ENCODE peak calls at places on chromosomes 5 and 9, in eight cellular contexts. X, Q, Y, K, R, G, P and C are unnamed samples.

GRCh38 chr9:123359546-123359945 is 3.5 kb downstream of the CRB2 start:
- DNase-seq in X (no peak), Q (no peak), Y (no peak), K (no peak), R (no peak), G (no peak), P (no peak), C (no peak)

GRCh38 chr5:122076669-122077450 is 1.2 kb downstream of the LOX start:
- DNase-seq in X (peak), Q (no peak), Y (no peak), K (peak), R (peak), G (peak), P (peak), C (peak)

GRCh38 chr5:1524799-1525623 is 1.3 kb upstream of the LPCAT1 start:
- DNase-seq in X (no peak), Q (peak), Y (no peak), K (no peak), R (no peak), G (no peak), P (no peak), C (no peak)

GRCh38 chr9:1916676-1917075 is 98.5 kb upstream of the SMARCA2 start:
- DNase-seq in X (no peak), Q (no peak), Y (no peak), K (no peak), R (no peak), G (no peak), P (no peak), C (no peak)

GRCh38 chr5:172686111-172686510 is 45.0 kb downstream of the NEURL1B start:
- DNase-seq in X (no peak), Q (no peak), Y (no peak), K (no peak), R (no peak), G (no peak), P (no peak), C (peak)

GRCh38 chr5:141760193-141760592 is 78.2 kb upstream of the ARAP3 start:
- DNase-seq in X (no peak), Q (peak), Y (no peak), K (no peak), R (no peak), G (no peak), P (no peak), C (peak)

GRCh38 chr9:114430443-114430842 is 42.7 kb upstream of the AKNA start:
- DNase-seq in X (no peak), Q (no peak), Y (no peak), K (no peak), R (no peak), G (no peak), P (no peak), C (peak)

GRCh38 chr9:137678202-137678601 is 59.4 kb downstream of the EHMT1 start:
- DNase-seq in X (no peak), Q (no peak), Y (no peak), K (no peak), R (no peak), G (no peak), P (no peak), C (no peak)

GRCh38 chr5:10863763-10864383 is 102.8 kb upstream of the DAP start:
- DNase-seq in X (peak), Q (peak), Y (peak), K (peak), R (peak), G (peak), P (peak), C (peak)

GRCh38 chr9:1098551-1098950 is 48.4 kb downstream of the DMRT2 start:
- DNase-seq in X (no peak), Q (no peak), Y (no peak), K (no peak), R (no peak), G (no peak), P (no peak), C (peak)

GRCh38 chr5:89147026-89147425 is 264.0 kb upstream of the MEF2C start:
- DNase-seq in X (no peak), Q (no peak), Y (no peak), K (no peak), R (no peak), G (no peak), P (no peak), C (peak)

GRCh38 chr5:464843-465590 is 22.0 kb downstream of the EXOC3 start:
- DNase-seq in X (no peak), Q (no peak), Y (no peak), K (no peak), R (no peak), G (no peak), P (no peak), C (no peak)

GRCh38 chr5:199821-200645 is 8.7 kb downstream of the LRRC14B start:
- DNase-seq in X (no peak), Q (no peak), Y (no peak), K (no peak), R (peak), G (no peak), P (no peak), C (no peak)

GRCh38 chr9:92668746-92669526 is 995 bp downstream of the IPPK start:
- DNase-seq in X (peak), Q (peak), Y (no peak), K (peak), R (peak), G (peak), P (peak), C (peak)

GRCh38 chr5:115568668-115569067 is 24.1 kb upstream of the FEM1C start:
- DNase-seq in X (no peak), Q (no peak), Y (no peak), K (no peak), R (no peak), G (no peak), P (no peak), C (no peak)

GRCh38 chr5:90741022-90741564 is 182.5 kb downstream of the ADGRV1 start:
- DNase-seq in X (no peak), Q (no peak), Y (no peak), K (no peak), R (no peak), G (no peak), P (no peak), C (peak)

GRCh38 chr9:21672762-21673161 is 129.7 kb upstream of the MTAP start:
- DNase-seq in X (no peak), Q (no peak), Y (no peak), K (no peak), R (no peak), G (no peak), P (no peak), C (no peak)

GRCh38 chr5:88872971-88873370 is 10.0 kb downstream of the MEF2C start:
- DNase-seq in X (no peak), Q (no peak), Y (no peak), K (no peak), R (no peak), G (no peak), P (no peak), C (no peak)

GRCh38 chr9:4196376-4196775 is 103.5 kb downstream of the GLIS3 start:
- DNase-seq in X (no peak), Q (no peak), Y (no peak), K (no peak), R (no peak), G (no peak), P (no peak), C (no peak)

GRCh38 chr5:76341935-76342334 is 61.1 kb upstream of the IQGAP2 start:
- DNase-seq in X (no peak), Q (peak), Y (no peak), K (no peak), R (no peak), G (no peak), P (no peak), C (no peak)

GRCh38 chr5:121737120-121737519 is 114.6 kb upstream of the FTMT start:
- DNase-seq in X (no peak), Q (no peak), Y (no peak), K (no peak), R (no peak), G (no peak), P (no peak), C (no peak)

GRCh38 chr5:57033103-57033502 is 81.2 kb upstream of the MIER3 start:
- DNase-seq in X (no peak), Q (no peak), Y (peak), K (no peak), R (no peak), G (peak), P (no peak), C (peak)

GRCh38 chr9:32340401-32340800 is 44.0 kb upstream of the ACO1 start:
- DNase-seq in X (no peak), Q (no peak), Y (no peak), K (no peak), R (peak), G (no peak), P (no peak), C (no peak)

GRCh38 chr5:133119233-133119711 is 67.5 kb downstream of the HSPA4 start:
- DNase-seq in X (no peak), Q (no peak), Y (no peak), K (no peak), R (no peak), G (no peak), P (no peak), C (no peak)

GRCh38 chr9:76911971-76912370 is 6.1 kb upstream of the PRUNE2 start:
- DNase-seq in X (no peak), Q (no peak), Y (peak), K (no peak), R (no peak), G (no peak), P (no peak), C (peak)

GRCh38 chr5:21810737-21811316 is 1042.3 kb downstream of the CDH12 start:
- DNase-seq in X (peak), Q (peak), Y (no peak), K (peak), R (peak), G (peak), P (no peak), C (peak)

GRCh38 chr9:127777368-127777960 is 1.0 kb downstream of the SH2D3C start:
- DNase-seq in X (no peak), Q (peak), Y (no peak), K (peak), R (no peak), G (no peak), P (no peak), C (no peak)

GRCh38 chr5:81819556-81820314 is 68.8 kb upstream of the SSBP2 start:
- DNase-seq in X (no peak), Q (no peak), Y (no peak), K (no peak), R (no peak), G (no peak), P (no peak), C (peak)

GRCh38 chr5:139787568-139788293 is 7.9 kb upstream of the PSD2 start:
- DNase-seq in X (peak), Q (peak), Y (peak), K (peak), R (peak), G (peak), P (peak), C (peak)

GRCh38 chr5:135850671-135851070 is 16.2 kb downstream of the SLC25A48 start:
- DNase-seq in X (no peak), Q (no peak), Y (no peak), K (no peak), R (no peak), G (no peak), P (no peak), C (no peak)

GRCh38 chr9:98146101-98146991 is 27.3 kb upstream of the TRIM14 start:
- DNase-seq in X (no peak), Q (no peak), Y (no peak), K (peak), R (peak), G (peak), P (peak), C (peak)

GRCh38 chr5:87156631-87157030 is 111.1 kb upstream of the RASA1 start:
- DNase-seq in X (no peak), Q (no peak), Y (no peak), K (no peak), R (no peak), G (no peak), P (no peak), C (peak)

GRCh38 chr9:137301086-137301947 is 754 bp downstream of the NRARP start:
- DNase-seq in X (peak), Q (no peak), Y (peak), K (no peak), R (peak), G (peak), P (peak), C (peak)

GRCh38 chr5:170791325-170791954 is 7.9 kb downstream of the GABRP start:
- DNase-seq in X (peak), Q (peak), Y (peak), K (peak), R (peak), G (peak), P (peak), C (peak)

GRCh38 chr5:34929720-34930526 is 564 bp downstream of the DNAJC21 start:
- DNase-seq in X (peak), Q (peak), Y (peak), K (peak), R (peak), G (peak), P (peak), C (peak)

GRCh38 chr5:157502143-157502647 is 42.2 kb downstream of the NIPAL4 start:
- DNase-seq in X (no peak), Q (peak), Y (no peak), K (peak), R (no peak), G (no peak), P (no peak), C (no peak)

GRCh38 chr5:168600409-168600808 is 21.2 kb upstream of the PANK3 start:
- DNase-seq in X (peak), Q (no peak), Y (no peak), K (no peak), R (peak), G (peak), P (peak), C (no peak)

GRCh38 chr5:124701873-124702272 is 44.6 kb downstream of the ZNF608 start:
- DNase-seq in X (no peak), Q (peak), Y (no peak), K (no peak), R (no peak), G (no peak), P (no peak), C (no peak)
- TF ChIP-seq EZH2phosphoT487 in X (no peak), Q (no peak), Y (no peak), K (no peak), R (no peak), G (no peak), P (no peak), C (no peak)

DNA sequence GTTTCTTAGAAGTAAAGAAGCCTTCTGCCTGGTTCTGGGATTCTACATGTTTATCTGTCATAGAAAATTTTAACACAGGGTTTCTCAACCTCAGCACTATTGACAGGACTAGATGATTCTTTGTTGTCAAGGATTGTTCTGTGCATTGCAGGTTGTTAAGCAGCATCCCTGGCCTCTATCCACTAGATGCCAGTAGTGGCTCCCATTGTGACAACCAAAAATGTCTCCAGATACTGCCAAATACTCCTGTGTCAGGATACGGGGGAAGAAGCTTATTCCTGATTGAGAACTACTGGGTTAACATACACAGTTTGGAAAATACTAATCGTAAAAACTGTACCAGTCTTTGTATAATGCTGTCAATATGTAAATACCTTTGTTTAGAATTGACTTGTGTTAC is 167.1 kb downstream of the NIPBL start:
- DNase-seq in X (peak), Q (peak), Y (no peak), K (no peak), R (no peak), G (no peak), P (no peak), C (peak)
- TF ChIP-seq CTCF in X (peak), Q (peak), Y (peak), K (peak), R (peak), G (peak), P (peak), C (peak)

DNA sequence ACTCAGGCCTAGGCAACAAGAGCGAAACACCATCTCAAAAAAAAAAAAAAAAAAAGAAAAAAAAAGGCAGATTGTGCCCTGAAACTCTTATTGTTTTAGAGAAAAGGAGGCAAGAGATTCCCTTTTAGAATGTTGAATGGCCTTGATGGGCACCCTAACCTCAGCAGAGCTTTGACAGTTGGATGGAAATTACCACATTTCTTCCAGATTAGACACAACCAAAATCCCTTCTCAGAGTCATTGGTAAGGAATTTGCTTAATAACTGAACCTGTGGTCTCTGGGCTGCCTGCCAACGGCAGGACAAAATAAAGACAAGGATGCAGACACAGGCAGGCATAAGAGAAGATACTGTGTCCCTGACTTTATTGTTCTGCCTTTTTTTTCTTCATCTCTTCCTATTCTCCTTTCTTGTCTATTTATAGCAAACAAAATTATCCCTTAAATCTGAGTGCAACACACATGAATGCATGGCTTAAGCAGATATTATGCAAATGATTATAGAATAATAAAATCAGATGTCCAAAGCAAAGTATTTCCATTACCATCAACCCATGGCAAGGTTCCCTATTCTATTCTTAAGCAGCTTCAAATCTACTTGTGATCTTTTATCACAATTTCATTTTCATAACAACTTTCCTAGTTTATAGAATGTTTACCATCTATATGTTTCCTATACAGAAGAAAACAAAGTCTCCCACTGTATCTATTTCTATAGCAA is 37.3 kb upstream of the TRIO start:
- DNase-seq in X (no peak), Q (no peak), Y (peak), K (no peak), R (no peak), G (peak), P (no peak), C (peak)
- TF ChIP-seq EZH2phosphoT487 in X (no peak), Q (no peak), Y (no peak), K (no peak), R (no peak), G (no peak), P (no peak), C (no peak)

GRCh38 chr5:8391916-8392315 is 523.0 kb downstream of the MTRR start:
- DNase-seq in X (no peak), Q (no peak), Y (no peak), K (no peak), R (no peak), G (no peak), P (no peak), C (no peak)

GRCh38 chr5:8396756-8397155 is 527.8 kb downstream of the MTRR start:
- DNase-seq in X (no peak), Q (no peak), Y (no peak), K (no peak), R (no peak), G (no peak), P (no peak), C (peak)

GRCh38 chr5:8399471-8399870 is 530.5 kb downstream of the MTRR start:
- DNase-seq in X (no peak), Q (no peak), Y (no peak), K (no peak), R (no peak), G (no peak), P (no peak), C (no peak)

DNA sequence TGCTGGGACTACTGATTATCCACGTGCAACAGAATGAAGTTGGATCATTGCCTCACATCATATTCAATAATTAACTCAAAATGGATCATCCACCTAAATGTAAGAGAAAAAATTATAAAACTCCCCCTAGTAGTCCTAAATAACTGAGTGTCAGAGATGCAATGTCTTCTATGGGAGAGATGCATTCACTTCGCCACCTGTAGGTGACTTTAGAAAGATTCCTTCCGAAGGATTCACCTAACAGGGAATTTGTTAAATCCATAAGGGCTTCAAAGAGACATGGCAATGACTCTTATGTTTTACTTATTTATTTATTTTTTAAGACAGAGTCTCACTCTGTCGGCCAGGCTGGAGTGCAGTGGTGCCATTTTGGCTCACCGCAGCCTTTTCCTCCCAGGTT is 526.0 kb downstream of the MTRR start:
- DNase-seq in X (peak), Q (no peak), Y (no peak), K (no peak), R (peak), G (no peak), P (no peak), C (peak)
- TF ChIP-seq CTCF in X (peak), Q (peak), Y (no peak), K (no peak), R (peak), G (peak), P (no peak), C (peak)

GRCh38 chr9:134379774-134380431 is 53.6 kb downstream of the RXRA start:
- DNase-seq in X (no peak), Q (no peak), Y (peak), K (no peak), R (no peak), G (no peak), P (no peak), C (peak)

GRCh38 chr9:134376386-134377142 is 50.3 kb downstream of the RXRA start:
- DNase-seq in X (no peak), Q (no peak), Y (no peak), K (no peak), R (no peak), G (no peak), P (no peak), C (no peak)

GRCh38 chr9:134377143-134377484 is 50.9 kb downstream of the RXRA start:
- DNase-seq in X (no peak), Q (no peak), Y (no peak), K (no peak), R (no peak), G (no peak), P (no peak), C (no peak)

GRCh38 chr9:134378901-134379338 is 52.7 kb downstream of the RXRA start:
- DNase-seq in X (no peak), Q (no peak), Y (peak), K (no peak), R (peak), G (peak), P (peak), C (peak)

GRCh38 chr9:134377976-134378375 is 51.7 kb downstream of the RXRA start:
- DNase-seq in X (no peak), Q (no peak), Y (no peak), K (no peak), R (no peak), G (no peak), P (peak), C (peak)
- TF ChIP-seq EZH2phosphoT487 in X (no peak), Q (no peak), Y (no peak), K (no peak), R (no peak), G (no peak), P (no peak), C (no peak)